ENCODE peak calls at places on chromosomes 4 and X, in four cellular contexts. C, K, T and B are unnamed samples.

GRCh38 chrX:144768540-144768939 is 478.8 kb upstream of the SPANXN1 start:
- DNase-seq in C (no peak), K (no peak), T (no peak), B (no peak)

GRCh38 chrX:1491851-1492349 is 39.2 kb upstream of the ASMTL start:
- DNase-seq in T (no peak), C (no peak), K (no peak), B (no peak)

GRCh38 chr4:186345184-186345583 is 79.2 kb downstream of the F11 start:
- DNase-seq in K (no peak), C (no peak), T (no peak), B (no peak)

GRCh38 chr4:142202404-142203332 is 566.3 kb downstream of the IL15 start:
- DNase-seq in K (no peak), T (no peak), C (no peak), B (no peak)

GRCh38 chr4:76540496-76540895 is 105.5 kb downstream of the SHROOM3 start:
- DNase-seq in C (no peak), T (no peak), K (no peak), B (no peak)

GRCh38 chr4:102687982-102688433 is 72.8 kb downstream of the MANBA start:
- DNase-seq in T (no peak), K (no peak), C (no peak), B (no peak)

GRCh38 chrX:103360092-103360491 is 3.8 kb downstream of the TCEAL9 start:
- DNase-seq in T (no peak), C (no peak), K (no peak), B (no peak)

GRCh38 chr4:5722328-5722727 is 11.3 kb downstream of the EVC start:
- DNase-seq in T (no peak), C (no peak), K (no peak), B (no peak)

GRCh38 chr4:82136161-82136801 is 237.5 kb downstream of the HNRNPD start:
- DNase-seq in C (no peak), T (no peak), K (no peak), B (no peak)

GRCh38 chr4:55491486-55491885 is 55.2 kb downstream of the CLOCK start:
- DNase-seq in T (no peak), K (no peak), C (no peak), B (no peak)

GRCh38 chr4:2416564-2417195 is 1.8 kb downstream of the ZFYVE28 start:
- DNase-seq in C (no peak), K (no peak), T (no peak), B (no peak)

GRCh38 chr4:82744284-82744963 is 54.2 kb downstream of the SCD5 start:
- DNase-seq in T (no peak), K (no peak), C (no peak), B (no peak)

GRCh38 chr4:150746156-150746555 is 164.2 kb downstream of the MAB21L2 start:
- DNase-seq in C (no peak), K (no peak), T (no peak), B (peak)

GRCh38 chr4:15955670-15956069 is 7.3 kb downstream of the FGFBP2 start:
- DNase-seq in C (no peak), T (no peak), K (no peak), B (no peak)

GRCh38 chr4:74097161-74097560 is 1.8 kb downstream of the CXCL2 start:
- DNase-seq in T (no peak), C (no peak), K (no peak), B (no peak)

GRCh38 chr4:131370846-131371245 is 1778.2 kb upstream of the PCDH10 start:
- DNase-seq in C (no peak), T (peak), K (no peak), B (no peak)

GRCh38 chr4:39151120-39151713 is 31.1 kb upstream of the WDR19 start:
- DNase-seq in C (no peak), T (no peak), K (no peak), B (no peak)

GRCh38 chr4:7252510-7253340 is 60.4 kb downstream of the SORCS2 start:
- DNase-seq in K (no peak), C (no peak), T (no peak), B (no peak)

GRCh38 chrX:1589356-1590130 is 1.9 kb upstream of the AKAP17A start:
- DNase-seq in T (no peak), C (no peak), K (no peak), B (no peak)

GRCh38 chr4:90025248-90025647 is 101.9 kb upstream of the CCSER1 start:
- DNase-seq in C (no peak), K (no peak), T (peak), B (no peak)